ENCODE peak calls at places on chromosomes 13 and 19, in four cellular contexts. J is activated CD4-positive, alpha-beta memory T cell treated with anti-CD3 and anti-CD28 coated beads, Interleukin-2, amount 10 ng/mL, durations not matched to agents 7 days and 5 days; S is EL; G is DMS 273 treated with DMSO at 0.1 percent for 48 hours. E is an unnamed sample.

GRCh38 chr13:54018485-54018884 is 989.9 kb downstream of the OLFM4 start:
- DNase-seq in S (no peak), J (no peak), G (no peak), E (no peak)

GRCh38 chr19:35207391-35207871 is 21.1 kb downstream of the FAM187B start:
- DNase-seq in S (no peak), J (peak), G (no peak), E (peak)

GRCh38 chr19:29375429-29376093 is 150.2 kb upstream of the VSTM2B start:
- DNase-seq in G (no peak), J (no peak), S (no peak), E (no peak)

GRCh38 chr13:44368062-44368591 is 5.5 kb upstream of the SERP2 start:
- DNase-seq in S (peak), G (no peak), J (no peak), E (no peak)

GRCh38 chr13:37869756-37870488 is at the start of gene TRPC4:
- DNase-seq in S (peak), G (no peak), J (no peak), E (no peak)

GRCh38 chr19:294819-295686 is 3.9 kb upstream of the PLPP2 start:
- DNase-seq in S (no peak), G (no peak), J (peak), E (peak)

GRCh38 chr19:21358768-21359451 is at the start of gene ZNF738:
- DNase-seq in S (peak), J (peak), G (peak), E (peak)

GRCh38 chr19:43704002-43704705 is 11.7 kb upstream of the IRGC start:
- DNase-seq in S (no peak), J (no peak), G (no peak), E (no peak)

GRCh38 chr19:21568816-21569496 is 63.6 kb downstream of the ZNF429 start:
- DNase-seq in J (peak), S (peak), G (peak), E (peak)

GRCh38 chr13:97367016-97367415 is 67.0 kb upstream of the RAP2A start:
- DNase-seq in G (no peak), J (no peak), S (peak), E (no peak)

GRCh38 chr19:45780448-45781281 is 1.6 kb downstream of the DMPK start:
- DNase-seq in G (no peak), S (no peak), J (no peak), E (no peak)

GRCh38 chr13:76879211-76879875 is 6.9 kb downstream of the KCTD12 start:
- DNase-seq in S (peak), J (peak), G (no peak), E (peak)

GRCh38 chr13:89458456-89458855 is 1787.3 kb downstream of the SLITRK5 start:
- DNase-seq in S (no peak), J (no peak), G (no peak), E (no peak)

GRCh38 chr19:30420881-30421280 is 48.7 kb downstream of the ZNF536 start:
- DNase-seq in G (no peak), J (no peak), S (no peak), E (no peak)

GRCh38 chr19:16319466-16319865 is 5.2 kb upstream of the KLF2 start:
- DNase-seq in J (no peak), S (no peak), G (no peak), E (peak)

GRCh38 chr13:113023217-113023597 is 54.2 kb downstream of the MCF2L start:
- DNase-seq in J (no peak), S (no peak), G (no peak), E (no peak)

GRCh38 chr13:24212674-24213073 is 52.2 kb downstream of the SPATA13 start:
- DNase-seq in S (no peak), J (no peak), G (no peak), E (no peak)

GRCh38 chr19:42092350-42092749 is 16.4 kb downstream of the ZNF574 start:
- DNase-seq in G (no peak), J (peak), S (peak), E (peak)

GRCh38 chr19:13053761-13054604 is 48.7 kb downstream of the LYL1 start:
- DNase-seq in S (peak), J (no peak), G (no peak), E (no peak)

GRCh38 chr13:98142427-98143156 is at the start of gene FARP1:
- DNase-seq in S (peak), G (no peak), J (peak), E (peak)

GRCh38 chr13:21010621-21011020 is 50.8 kb downstream of the LATS2 start:
- DNase-seq in G (no peak), S (no peak), J (no peak), E (no peak)

GRCh38 chr19:12090807-12091206 is 26.3 kb downstream of the ZNF844 start:
- DNase-seq in S (peak), J (peak), G (no peak), E (peak)

GRCh38 chr19:40091205-40092129 is 724 bp upstream of the ZNF780A start:
- DNase-seq in J (no peak), G (no peak), S (no peak), E (no peak)

GRCh38 chr13:29465741-29466293 is 129.7 kb downstream of the SLC7A1 start:
- DNase-seq in J (no peak), G (no peak), S (peak), E (no peak)

GRCh38 chr13:101624981-101625380 is 172.5 kb downstream of the ITGBL1 start:
- DNase-seq in S (no peak), G (no peak), J (no peak), E (no peak)